ENCODE peak calls at places on chromosomes 6 and 20, in six cellular contexts. N is adrenal gland, Z is right lobe of liver, T is gastrocnemius medialis, K is fibroblast of lung, P is stomach. S is an unnamed sample.

GRCh38 chr6:99521557-99522286 is 6.5 kb upstream of the USP45 start:
- DNase-seq in N (peak), Z (no peak), T (no peak), K (peak), P (no peak), S (no peak)

GRCh38 chr6:70225052-70225451 is 77.8 kb downstream of the COL9A1 start:
- DNase-seq in N (no peak), Z (no peak), T (no peak), K (no peak), P (no peak), S (no peak)

GRCh38 chr6:43999628-44000027 is 127.6 kb downstream of the MRPL14 start:
- DNase-seq in N (no peak), Z (no peak), T (no peak), K (no peak), P (no peak), S (peak)

GRCh38 chr6:46325561-46326525 is 155.1 kb upstream of the ENPP5 start:
- DNase-seq in N (peak), Z (no peak), T (no peak), K (peak), P (no peak), S (no peak)

GRCh38 chr6:90319044-90319443 is 22.4 kb upstream of the BACH2 start:
- DNase-seq in N (no peak), Z (no peak), T (no peak), K (peak), P (no peak), S (no peak)

GRCh38 chr6:34174846-34175399 is 29.0 kb upstream of the GRM4 start:
- DNase-seq in N (peak), Z (no peak), T (no peak), K (no peak), P (peak), S (peak)

GRCh38 chr20:5504061-5504739 is 187.4 kb upstream of the PROKR2 start:
- DNase-seq in N (peak), Z (peak), T (peak), K (peak), P (no peak), S (peak)

GRCh38 chr20:31515775-31516107 is 1.5 kb downstream of the HM13 start:
- DNase-seq in N (no peak), Z (no peak), T (no peak), K (no peak), P (no peak), S (no peak)

GRCh38 chr6:159422041-159422984 is 253.1 kb downstream of the FNDC1 start:
- DNase-seq in N (peak), Z (no peak), T (no peak), K (peak), P (no peak), S (no peak)

GRCh38 chr6:7909323-7910276 is 988 bp downstream of the TXNDC5 start:
- DNase-seq in N (peak), Z (peak), T (peak), K (peak), P (peak), S (no peak)

GRCh38 chr20:36852187-36852586 is 23.8 kb upstream of the TLDC2 start:
- DNase-seq in N (no peak), Z (no peak), T (no peak), K (no peak), P (no peak), S (no peak)

GRCh38 chr6:112877134-112878100 is 530.3 kb downstream of the RFPL4B start:
- DNase-seq in N (no peak), Z (no peak), T (no peak), K (peak), P (no peak), S (no peak)

GRCh38 chr20:50129662-50130345 is 16.9 kb upstream of the UBE2V1 start:
- DNase-seq in N (no peak), Z (no peak), T (no peak), K (no peak), P (no peak), S (no peak)

GRCh38 chr20:12394786-12395185 is 477.1 kb downstream of the BTBD3 start:
- DNase-seq in N (no peak), Z (no peak), T (no peak), K (no peak), P (no peak), S (no peak)
- TF ChIP-seq CTCF in N (no peak), Z (no peak), T (no peak), K (no peak), P (no peak), S (no peak)

GRCh38 chr6:123380257-123380656 is 256.5 kb downstream of the TRDN start:
- DNase-seq in N (no peak), Z (no peak), T (no peak), K (peak), P (no peak), S (no peak)
- TF ChIP-seq CTCF in N (no peak), Z (peak), T (peak), K (no peak), P (no peak), S (peak)

GRCh38 chr6:11122380-11122779 is 10.9 kb upstream of the ERVFRD-1 start:
- DNase-seq in N (no peak), Z (no peak), T (no peak), K (no peak), P (no peak), S (no peak)

GRCh38 chr6:11126876-11127275 is 15.4 kb upstream of the ERVFRD-1 start:
- DNase-seq in N (no peak), Z (no peak), T (no peak), K (peak), P (no peak), S (no peak)

GRCh38 chr6:11121851-11122250 is 10.3 kb upstream of the ERVFRD-1 start:
- DNase-seq in N (no peak), Z (no peak), T (no peak), K (peak), P (no peak), S (no peak)

GRCh38 chr6:11120273-11121005 is 8.9 kb upstream of the ERVFRD-1 start:
- DNase-seq in N (no peak), Z (no peak), T (no peak), K (peak), P (no peak), S (no peak)

GRCh38 chr6:11123978-11124377 is 12.5 kb upstream of the ERVFRD-1 start:
- DNase-seq in N (no peak), Z (no peak), T (no peak), K (no peak), P (no peak), S (no peak)
- TF ChIP-seq CTCF in N (no peak), Z (no peak), T (no peak), K (no peak), P (no peak), S (peak)

GRCh38 chr20:51715028-51715872 is 52.9 kb downstream of the ATP9A start:
- DNase-seq in N (no peak), Z (no peak), T (no peak), K (no peak), P (no peak), S (no peak)

GRCh38 chr20:51710503-51710902 is 57.7 kb downstream of the ATP9A start:
- DNase-seq in N (no peak), Z (no peak), T (no peak), K (no peak), P (no peak), S (no peak)

GRCh38 chr20:51713213-51713598 is 55.0 kb downstream of the ATP9A start:
- DNase-seq in N (no peak), Z (no peak), T (no peak), K (no peak), P (no peak), S (no peak)

GRCh38 chr20:51711426-51711825 is 56.8 kb downstream of the ATP9A start:
- DNase-seq in N (no peak), Z (no peak), T (no peak), K (no peak), P (no peak), S (no peak)

DNA sequence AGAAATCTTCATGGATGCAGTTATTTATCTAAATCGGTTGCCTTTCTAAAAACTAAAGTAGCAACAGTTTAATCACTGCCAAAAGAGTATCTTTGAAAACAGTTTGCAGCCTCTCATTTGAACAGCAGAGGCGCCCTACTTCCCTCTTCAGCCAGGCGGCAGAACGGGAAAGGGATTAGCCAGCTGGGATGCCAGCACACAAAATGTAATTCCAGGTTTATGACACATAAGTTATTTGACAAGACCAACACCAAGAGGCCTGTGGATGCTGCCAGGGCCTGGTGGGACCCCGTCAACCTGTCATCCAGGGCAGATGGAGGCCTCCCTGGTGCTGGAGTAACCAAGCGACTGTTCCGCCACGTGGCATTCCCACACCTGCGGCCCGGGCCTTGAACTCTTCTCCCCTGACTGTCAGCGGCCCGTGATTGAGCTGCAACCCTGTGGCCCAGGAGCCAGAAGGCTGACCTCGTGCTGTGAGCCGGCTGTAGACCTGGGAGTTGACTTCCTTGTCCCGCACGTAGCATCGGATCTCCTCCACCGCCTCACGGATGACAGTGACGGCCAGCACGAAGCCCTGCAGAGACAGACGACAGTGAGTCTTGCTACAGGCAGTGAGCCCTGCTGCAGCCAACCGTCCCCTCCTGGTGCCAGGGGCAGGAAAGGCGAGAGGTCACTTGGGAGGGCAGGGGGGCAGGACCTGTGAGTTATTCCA is 55.5 kb downstream of the ATP9A start:
- DNase-seq in N (peak), Z (no peak), T (no peak), K (peak), P (no peak), S (no peak)
- TF ChIP-seq CTCF in N (no peak), Z (peak), T (no peak), K (peak), P (peak), S (peak)

GRCh38 chr6:13711384-13711725 is 280 bp downstream of the RANBP9 start:
- DNase-seq in N (no peak), Z (no peak), T (no peak), K (peak), P (no peak), S (no peak)
- TF ChIP-seq CTCF in N (no peak), Z (peak), T (no peak), K (no peak), P (no peak), S (peak)

DNA sequence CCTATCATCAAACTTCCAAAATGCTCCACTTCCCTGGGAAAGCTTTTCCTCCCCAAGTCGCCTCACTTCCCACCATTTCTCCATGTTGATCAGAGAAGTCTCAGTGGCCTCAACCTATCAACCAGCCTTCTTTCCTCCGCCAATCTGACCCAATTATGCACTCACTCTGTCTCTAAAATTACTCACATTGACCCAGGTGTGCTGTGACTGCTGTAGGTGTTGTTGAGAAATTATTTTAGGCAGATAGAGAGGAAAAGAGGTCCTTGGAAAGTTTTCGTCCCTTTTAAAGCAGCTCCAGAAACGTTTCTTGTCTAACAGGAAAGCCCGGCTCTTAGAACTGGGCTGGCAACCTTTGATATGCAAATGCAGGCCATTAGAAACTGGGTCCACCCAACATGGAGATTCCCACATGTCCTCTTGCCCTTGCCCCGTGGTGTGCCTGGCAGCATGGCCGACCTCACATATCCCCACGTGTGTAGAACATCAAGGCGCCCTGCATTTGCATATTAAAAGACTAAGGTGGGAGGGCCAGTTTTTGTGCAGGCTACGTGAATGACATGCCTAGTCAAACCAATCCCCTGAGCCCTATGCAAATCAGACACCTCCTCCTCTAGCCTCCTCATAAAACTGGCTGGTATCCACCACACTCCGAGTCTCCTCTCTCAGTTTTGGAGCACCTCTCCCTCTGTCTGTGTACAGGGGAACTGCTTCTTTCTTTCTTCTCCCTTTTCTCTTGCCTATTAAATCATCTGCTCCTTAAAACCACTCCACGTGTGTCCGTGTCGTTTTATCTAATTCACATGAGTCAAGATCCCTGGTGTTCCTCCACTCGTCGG is 12.9 kb downstream of the IPCEF1 start:
- DNase-seq in N (no peak), Z (no peak), T (no peak), K (peak), P (peak), S (no peak)
- TF ChIP-seq CTCF in N (no peak), Z (no peak), T (no peak), K (no peak), P (peak), S (peak)

DNA sequence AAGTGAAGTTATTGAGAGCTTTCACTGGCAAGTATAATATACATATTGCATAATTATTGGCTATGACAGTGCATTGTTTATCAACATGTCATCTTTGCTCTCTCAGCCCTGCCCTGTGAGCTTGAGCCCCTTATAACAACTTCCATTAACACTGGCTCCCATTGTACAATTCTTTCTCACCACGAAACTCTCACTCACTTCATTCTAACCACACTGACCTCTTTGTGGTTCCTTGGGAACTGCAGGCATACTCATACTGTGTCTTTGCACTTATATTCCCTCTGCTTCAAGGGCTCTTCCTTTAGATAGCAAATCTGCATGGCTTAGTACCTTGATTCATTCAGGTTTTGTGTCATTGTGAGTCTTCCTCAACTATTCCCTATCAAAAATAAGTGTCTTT is 411.8 kb downstream of the CDKAL1 start:
- DNase-seq in N (no peak), Z (no peak), T (no peak), K (peak), P (no peak), S (no peak)
- TF ChIP-seq CTCF in N (no peak), Z (no peak), T (no peak), K (peak), P (no peak), S (peak)

DNA sequence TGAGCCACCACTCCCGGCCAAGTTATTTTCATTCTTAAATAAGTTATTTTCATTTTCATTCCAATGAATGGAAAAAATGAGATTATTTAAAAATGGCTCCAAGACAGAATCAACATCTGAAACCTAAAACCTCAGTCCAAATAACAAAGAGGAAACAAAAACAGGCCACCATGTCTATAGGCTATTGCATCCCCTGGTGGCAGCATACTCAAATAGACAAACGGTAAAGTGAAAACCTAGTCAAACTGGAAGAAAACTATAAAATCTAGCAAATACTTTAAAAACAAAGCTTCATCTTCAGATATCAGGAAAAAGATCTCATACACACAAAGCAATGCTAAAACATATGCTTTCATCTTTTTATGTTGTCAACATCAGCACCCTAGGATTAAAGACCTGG is 20.9 kb downstream of the IL17A start:
- DNase-seq in N (no peak), Z (no peak), T (no peak), K (no peak), P (no peak), S (no peak)
- TF ChIP-seq CTCF in N (no peak), Z (no peak), T (no peak), K (no peak), P (no peak), S (no peak)

DNA sequence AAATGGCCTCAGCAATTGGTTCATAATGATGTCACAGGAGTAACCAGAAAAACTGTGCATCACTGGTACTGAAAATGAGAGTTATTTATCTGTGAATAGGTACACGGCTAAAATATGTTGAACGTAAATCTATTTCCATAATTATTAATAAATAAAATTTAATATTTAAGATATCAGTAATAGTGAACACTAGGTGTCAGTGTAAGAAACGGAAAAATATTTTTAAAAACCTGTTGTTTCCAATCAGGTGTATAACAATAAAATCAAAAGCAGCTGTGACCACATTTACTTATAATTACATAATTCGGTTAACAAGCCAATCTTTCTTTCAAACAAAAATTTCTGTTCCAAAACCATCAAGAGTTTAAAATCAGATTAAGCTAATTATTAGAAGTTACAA is 241.4 kb upstream of the RUNX2 start:
- DNase-seq in N (no peak), Z (no peak), T (no peak), K (no peak), P (no peak), S (no peak)
- TF ChIP-seq CTCF in N (no peak), Z (no peak), T (no peak), K (no peak), P (no peak), S (peak)

GRCh38 chr6:109093732-109094131 is 914 bp downstream of the SESN1 start:
- DNase-seq in N (no peak), Z (no peak), T (no peak), K (peak), P (no peak), S (no peak)

GRCh38 chr6:109094351-109095035 is at the start of gene SESN1:
- DNase-seq in N (peak), Z (peak), T (peak), K (peak), P (peak), S (peak)

GRCh38 chr6:109095821-109096084 is 446 bp downstream of the CEP57L1 start:
- DNase-seq in N (no peak), Z (no peak), T (no peak), K (no peak), P (no peak), S (no peak)

GRCh38 chr6:109096198-109096597 is 891 bp downstream of the CEP57L1 start:
- DNase-seq in N (no peak), Z (no peak), T (no peak), K (no peak), P (no peak), S (no peak)

DNA sequence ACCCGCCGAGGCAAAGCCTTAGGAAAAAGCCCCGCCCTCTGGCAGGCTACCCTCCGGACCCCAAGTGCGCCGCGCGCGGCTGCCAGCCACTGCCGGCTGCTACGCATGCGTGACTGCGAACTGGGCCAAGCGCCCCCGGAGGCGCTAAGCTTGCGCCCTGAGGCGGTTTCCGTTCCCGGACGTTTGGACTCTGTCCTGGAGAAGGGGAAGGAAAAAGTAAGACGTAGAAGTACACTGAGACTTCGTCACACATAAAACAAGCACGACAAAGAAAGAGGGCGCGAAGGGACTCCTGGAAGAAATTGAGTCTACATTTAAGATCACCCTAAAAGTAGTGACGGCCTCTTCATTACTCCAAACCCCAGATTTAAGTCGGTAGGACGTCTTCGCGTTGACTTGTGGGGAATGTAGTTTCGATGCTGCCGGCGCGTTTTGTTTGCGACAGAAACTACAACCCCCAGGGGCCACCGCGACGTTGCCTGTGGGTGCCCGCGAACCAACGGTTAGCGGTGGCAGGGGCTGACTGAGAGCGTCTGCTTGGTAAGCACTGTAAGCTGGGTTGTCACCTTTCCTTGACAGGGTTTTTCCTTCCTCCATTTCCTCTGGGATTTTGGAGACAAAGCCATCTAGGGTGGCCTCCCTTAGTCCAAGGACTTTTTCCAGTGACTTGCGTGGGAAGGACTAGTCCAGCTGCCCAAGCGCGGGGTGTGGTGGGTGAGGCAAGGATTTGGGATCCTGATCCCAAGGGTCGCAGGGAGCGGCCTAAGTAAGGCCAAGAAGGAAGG is at the start of gene CEP57L1:
- DNase-seq in N (peak), Z (peak), T (peak), K (peak), P (peak), S (peak)
- TF ChIP-seq CTCF in N (no peak), Z (no peak), T (peak), K (no peak), P (peak), S (no peak)

S was measured in chondrocyte.